ENCODE peak calls at places on chromosomes 12 and 14, in ten cellular contexts. U is GM12865; C is A549; A is fibroblast of pulmonary artery; M is cardiac fibroblast; Y is CD8-positive, alpha-beta memory T cell; E is IMR-90; W is sigmoid colon; I is HCT116; Q is body of pancreas. O is an unnamed sample.

GRCh38 chr12:90102957-90103652 is 394.5 kb upstream of the ATP2B1 start:
- DNase-seq in U (peak), C (peak), A (peak), M (peak), Y (peak), E (peak), W (no peak), I (peak), Q (no peak), O (no peak)

GRCh38 chr12:26319511-26319910 is 124.1 kb downstream of the SSPN start:
- DNase-seq in U (no peak), C (no peak), A (peak), M (peak), Y (no peak), E (peak), W (peak), I (no peak), Q (peak), O (peak)

GRCh38 chr14:86035882-86036281 is 505.9 kb downstream of the FLRT2 start:
- DNase-seq in U (peak), C (no peak), A (peak), M (peak), Y (no peak), E (no peak), W (no peak), I (no peak), Q (peak), O (no peak)

GRCh38 chr14:98651042-98651441 is 621.0 kb downstream of the BCL11B start:
- DNase-seq in U (no peak), C (no peak), A (no peak), M (no peak), Y (no peak), E (no peak), W (no peak), I (no peak), Q (no peak), O (no peak)

GRCh38 chr12:26346748-26347147 is 151.4 kb downstream of the SSPN start:
- DNase-seq in U (no peak), C (no peak), A (peak), M (peak), Y (no peak), E (peak), W (no peak), I (no peak), Q (no peak), O (no peak)

GRCh38 chr14:45156067-45156466 is 20.3 kb downstream of the FANCM start:
- DNase-seq in U (peak), C (no peak), A (peak), M (peak), Y (no peak), E (peak), W (no peak), I (no peak), Q (no peak), O (no peak)

GRCh38 chr14:101551729-101552595 is 9.3 kb upstream of the DIO3 start:
- DNase-seq in U (no peak), C (no peak), A (no peak), M (no peak), Y (no peak), E (no peak), W (no peak), I (no peak), Q (no peak), O (no peak)

GRCh38 chr14:98503086-98503815 is 768.7 kb downstream of the BCL11B start:
- DNase-seq in U (no peak), C (no peak), A (no peak), M (no peak), Y (no peak), E (no peak), W (no peak), I (no peak), Q (no peak), O (no peak)

GRCh38 chr12:89949457-89950195 is 241.0 kb upstream of the ATP2B1 start:
- DNase-seq in U (peak), C (peak), A (peak), M (peak), Y (peak), E (peak), W (no peak), I (no peak), Q (no peak), O (no peak)

GRCh38 chr12:105761075-105761474 is 377.7 kb downstream of the NUAK1 start:
- DNase-seq in U (no peak), C (no peak), A (peak), M (peak), Y (no peak), E (no peak), W (no peak), I (no peak), Q (no peak), O (no peak)

GRCh38 chr14:64721899-64722298 is 17.7 kb downstream of the PLEKHG3 start:
- DNase-seq in U (no peak), C (no peak), A (no peak), M (no peak), Y (no peak), E (no peak), W (peak), I (no peak), Q (no peak), O (no peak)

GRCh38 chr12:6336079-6336858 is 5.6 kb downstream of the TNFRSF1A start:
- DNase-seq in U (peak), C (peak), A (peak), M (peak), Y (peak), E (peak), W (peak), I (peak), Q (peak), O (peak)

GRCh38 chr12:68119724-68120211 is 39.8 kb downstream of the IFNG start:
- DNase-seq in U (peak), C (no peak), A (no peak), M (no peak), Y (peak), E (no peak), W (no peak), I (no peak), Q (no peak), O (no peak)

GRCh38 chr12:27652174-27652763 is 44.0 kb upstream of the REP15 start:
- DNase-seq in U (peak), C (peak), A (peak), M (peak), Y (peak), E (peak), W (no peak), I (peak), Q (peak), O (peak)

GRCh38 chr12:129186952-129187351 is 333.7 kb downstream of the GLT1D1 start:
- DNase-seq in U (no peak), C (peak), A (no peak), M (no peak), Y (no peak), E (no peak), W (no peak), I (no peak), Q (no peak), O (no peak)

GRCh38 chr14:60487211-60487610 is 1.3 kb upstream of the C14orf39 start:
- DNase-seq in U (no peak), C (no peak), A (no peak), M (no peak), Y (no peak), E (no peak), W (no peak), I (no peak), Q (no peak), O (no peak)

GRCh38 chr12:65918057-65918456 is 93.8 kb downstream of the HMGA2 start:
- DNase-seq in U (peak), C (no peak), A (no peak), M (no peak), Y (no peak), E (no peak), W (no peak), I (no peak), Q (no peak), O (no peak)

GRCh38 chr12:61011767-61012423 is 1248.3 kb upstream of the USP15 start:
- DNase-seq in U (no peak), C (no peak), A (no peak), M (no peak), Y (no peak), E (no peak), W (no peak), I (no peak), Q (no peak), O (no peak)

GRCh38 chr12:113266106-113266895 is 45.0 kb downstream of the TPCN1 start:
- DNase-seq in U (no peak), C (no peak), A (no peak), M (no peak), Y (no peak), E (no peak), W (peak), I (no peak), Q (no peak), O (no peak)

GRCh38 chr12:4417471-4417870 is 28.1 kb downstream of the FGF6 start:
- DNase-seq in U (no peak), C (no peak), A (no peak), M (no peak), Y (no peak), E (no peak), W (no peak), I (no peak), Q (no peak), O (no peak)

DNA sequence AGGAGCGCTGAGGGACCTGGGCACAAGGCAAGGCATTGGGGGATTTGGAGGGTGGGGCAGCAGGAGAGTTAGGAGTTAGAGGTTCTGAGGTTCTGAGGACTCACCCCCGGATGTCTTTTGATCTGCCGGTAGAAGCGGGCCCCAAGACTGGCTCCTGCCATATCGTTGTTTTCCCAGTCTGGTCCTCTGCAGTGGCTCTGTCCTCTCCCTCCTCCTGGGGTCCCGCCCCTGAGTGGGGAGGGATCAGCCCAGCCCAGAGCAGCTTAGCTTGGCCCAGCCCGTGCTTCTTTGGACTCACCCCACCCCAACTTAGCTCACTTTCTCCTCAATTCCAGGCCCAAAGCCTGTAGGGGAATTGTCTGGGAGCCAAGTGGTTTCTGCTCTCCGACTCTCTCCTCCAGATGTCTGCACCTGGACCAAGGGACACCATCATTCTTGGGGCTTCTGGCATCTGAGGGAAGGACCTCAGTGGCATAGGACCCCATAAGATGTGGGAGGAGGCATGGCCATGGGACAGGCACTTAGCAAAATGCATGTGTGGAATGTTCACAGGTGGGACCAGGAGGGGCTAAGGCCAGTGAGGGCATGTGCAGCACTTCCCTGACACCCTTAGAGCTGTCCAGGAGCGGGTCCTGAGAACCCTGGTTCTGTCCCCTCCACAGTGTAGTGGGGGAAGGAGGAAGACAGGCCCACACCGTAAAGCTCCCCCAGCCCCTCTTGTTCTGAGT is 7.6 kb downstream of the SHMT2 start:
- DNase-seq in U (no peak), C (no peak), A (no peak), M (peak), Y (no peak), E (no peak), W (peak), I (no peak), Q (no peak), O (no peak)
- H3K4me3 ChIP-seq in U (no peak), C (no peak), A (no peak), M (peak), Y (no peak), E (no peak), W (no peak), I (no peak), Q (no peak), O (no peak)

GRCh38 chr12:48979602-48980388 is 1.7 kb downstream of the WNT1 start:
- DNase-seq in U (peak), C (no peak), A (no peak), M (no peak), Y (peak), E (no peak), W (no peak), I (no peak), Q (no peak), O (no peak)

GRCh38 chr12:48980389-48980952 is 2.3 kb downstream of the WNT1 start:
- DNase-seq in U (no peak), C (no peak), A (no peak), M (no peak), Y (no peak), E (no peak), W (no peak), I (no peak), Q (no peak), O (no peak)

GRCh38 chr12:48980953-48981756 is 3.0 kb downstream of the WNT1 start:
- DNase-seq in U (no peak), C (peak), A (no peak), M (no peak), Y (peak), E (peak), W (no peak), I (no peak), Q (no peak), O (peak)

GRCh38 chr12:48981757-48982157 is 3.6 kb downstream of the WNT1 start:
- DNase-seq in U (no peak), C (no peak), A (no peak), M (no peak), Y (no peak), E (no peak), W (no peak), I (no peak), Q (no peak), O (no peak)

DNA sequence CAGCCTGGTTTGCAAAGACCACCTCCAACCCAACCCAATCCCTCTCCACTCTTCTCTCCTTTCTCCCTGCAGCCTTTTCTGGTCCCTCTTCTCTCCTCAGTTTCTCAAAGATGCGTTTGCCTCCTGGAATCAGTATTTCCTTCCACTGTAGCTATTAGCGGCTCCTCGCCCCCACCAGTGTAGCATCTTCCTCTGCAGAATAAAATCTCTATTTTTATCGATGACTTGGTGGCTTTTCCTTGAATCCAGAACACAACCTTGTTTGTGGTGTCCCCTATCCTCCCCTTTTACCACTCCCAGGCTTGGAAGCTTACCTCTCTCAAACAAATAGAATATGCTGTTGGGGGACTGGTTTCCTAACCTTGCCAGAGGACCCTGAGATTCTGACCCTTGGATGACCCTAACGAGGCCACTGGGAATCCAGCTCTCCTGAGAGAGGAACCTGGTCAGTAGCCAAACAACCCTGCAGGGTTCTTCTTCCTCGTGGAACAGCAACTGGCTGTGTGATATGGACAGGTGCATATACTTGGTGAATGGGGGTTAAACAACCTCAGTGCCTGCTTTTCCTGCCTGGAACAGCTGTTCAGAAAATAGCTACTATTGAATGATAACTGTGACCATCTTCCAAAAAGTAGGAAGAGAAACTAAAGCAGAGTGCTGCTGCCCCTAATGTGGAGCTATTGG is 4.4 kb downstream of the WNT1 start:
- DNase-seq in U (no peak), C (no peak), A (no peak), M (no peak), Y (no peak), E (no peak), W (no peak), I (no peak), Q (no peak), O (no peak)
- H3K4me3 ChIP-seq in U (no peak), C (no peak), A (no peak), M (no peak), Y (no peak), E (no peak), W (no peak), I (no peak), Q (no peak), O (no peak)

GRCh38 chr14:105066285-105067071 is 1.2 kb upstream of the GPR132 start:
- DNase-seq in U (peak), C (no peak), A (no peak), M (no peak), Y (no peak), E (no peak), W (no peak), I (no peak), Q (no peak), O (no peak)
- H3K4me3 ChIP-seq in U (peak), C (no peak), A (no peak), M (no peak), Y (peak), E (no peak), W (no peak), I (no peak), Q (no peak), O (no peak)

GRCh38 chr14:90599339-90599738 is 202.5 kb downstream of the CALM1 start:
- DNase-seq in U (no peak), C (no peak), A (no peak), M (no peak), Y (no peak), E (no peak), W (peak), I (no peak), Q (no peak), O (peak)
- H3K4me3 ChIP-seq in U (no peak), C (no peak), A (no peak), M (no peak), Y (no peak), E (no peak), W (no peak), I (no peak), Q (no peak), O (no peak)

DNA sequence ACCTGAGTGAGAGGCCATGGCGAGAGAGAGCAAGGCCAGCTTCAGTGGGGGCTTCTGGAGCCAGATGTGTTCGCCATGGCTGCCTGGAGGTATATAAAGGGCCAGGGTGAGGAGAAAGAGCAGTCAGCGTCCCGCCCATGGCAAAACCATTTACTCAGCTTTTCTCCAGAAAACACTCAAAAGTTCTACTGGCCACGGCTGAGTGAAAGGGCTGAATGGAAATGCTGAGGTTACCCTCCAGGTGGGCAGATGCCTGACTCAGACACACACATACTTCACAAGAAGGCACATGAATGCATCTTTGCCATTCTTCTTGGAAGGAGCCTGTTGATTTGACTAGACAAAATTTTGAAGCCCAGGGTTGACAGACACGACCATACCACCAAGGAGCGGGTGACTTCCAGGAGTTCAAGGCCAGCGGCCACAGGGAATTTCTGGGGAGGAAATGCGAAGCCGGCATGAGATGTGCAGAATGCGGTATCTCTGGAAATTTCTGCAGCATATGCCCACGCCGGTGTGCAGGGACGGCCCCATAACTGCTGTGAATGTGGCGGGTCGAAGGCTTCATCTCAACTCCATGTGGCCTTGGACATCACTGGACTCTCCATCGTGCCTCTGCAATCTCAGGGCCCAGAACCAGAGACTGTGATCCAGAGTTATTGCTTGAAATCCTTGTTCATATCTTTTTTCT is at the start of gene IL31:
- DNase-seq in U (no peak), C (no peak), A (no peak), M (no peak), Y (no peak), E (no peak), W (no peak), I (no peak), Q (no peak), O (no peak)
- H3K4me3 ChIP-seq in U (no peak), C (no peak), A (no peak), M (no peak), Y (no peak), E (no peak), W (no peak), I (no peak), Q (no peak), O (no peak)

GRCh38 chr12:92365333-92365732 is 219.7 kb upstream of the BTG1 start:
- DNase-seq in U (peak), C (no peak), A (no peak), M (no peak), Y (no peak), E (no peak), W (no peak), I (no peak), Q (no peak), O (no peak)

GRCh38 chr12:92362109-92362508 is 216.5 kb upstream of the BTG1 start:
- DNase-seq in U (peak), C (no peak), A (no peak), M (no peak), Y (no peak), E (no peak), W (no peak), I (no peak), Q (no peak), O (no peak)

GRCh38 chr12:92360543-92360942 is 214.9 kb upstream of the BTG1 start:
- DNase-seq in U (peak), C (no peak), A (no peak), M (peak), Y (peak), E (no peak), W (no peak), I (no peak), Q (no peak), O (no peak)

GRCh38 chr12:92363295-92364146 is 217.9 kb upstream of the BTG1 start:
- DNase-seq in U (peak), C (no peak), A (peak), M (peak), Y (peak), E (peak), W (peak), I (no peak), Q (no peak), O (no peak)

DNA sequence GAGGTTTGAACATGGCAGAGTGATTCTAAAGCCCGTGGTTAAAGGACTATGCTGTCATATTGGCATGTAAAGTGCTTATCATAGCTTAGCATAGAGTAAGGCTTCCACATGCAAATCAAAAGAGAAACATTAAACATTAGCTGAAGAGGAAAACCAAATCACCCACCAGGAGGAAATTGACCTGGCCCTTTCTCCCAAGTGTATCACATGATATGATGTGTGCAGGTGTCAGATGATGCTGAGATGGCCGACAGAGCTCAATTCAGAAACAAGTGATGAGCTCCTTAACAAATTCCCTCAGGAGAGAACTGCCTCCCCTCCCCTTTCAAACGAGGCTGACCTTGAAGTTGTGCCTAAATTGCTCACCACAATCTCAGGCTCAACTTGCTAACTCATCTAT is 217.1 kb upstream of the BTG1 start:
- DNase-seq in U (peak), C (no peak), A (no peak), M (no peak), Y (peak), E (no peak), W (no peak), I (no peak), Q (no peak), O (no peak)
- H3K4me3 ChIP-seq in U (peak), C (no peak), A (no peak), M (no peak), Y (peak), E (no peak), W (no peak), I (no peak), Q (no peak), O (no peak)